ENCODE peak calls at places on chromosomes 13 and 19, in eight cellular contexts. F, P, S, Z, R, Q, N and K are unnamed samples.

GRCh38 chr19:6970478-6970877 is 50.8 kb downstream of the MBD3L2B start:
- DNase-seq in S (no peak), N (no peak), F (no peak), R (no peak), Q (no peak), P (no peak), Z (no peak), K (no peak)

GRCh38 chr19:46700704-46701103 is 16.2 kb downstream of the PRKD2 start:
- DNase-seq in R (no peak), F (no peak), S (no peak), Z (no peak), Q (no peak), N (no peak), P (no peak), K (no peak)

GRCh38 chr13:22196777-22197176 is 525.9 kb downstream of the FGF9 start:
- DNase-seq in N (no peak), Z (no peak), F (no peak), S (no peak), Q (no peak), P (no peak), R (no peak), K (no peak)

GRCh38 chr19:4581381-4582111 is 22.1 kb upstream of the SEMA6B start:
- DNase-seq in P (peak), F (no peak), Q (no peak), Z (peak), N (no peak), R (peak), S (no peak), K (peak)

GRCh38 chr13:28181413-28181812 is 43.1 kb downstream of the PAN3 start:
- DNase-seq in F (no peak), P (peak), S (no peak), R (peak), Z (no peak), N (no peak), Q (peak), K (no peak)

GRCh38 chr19:13302521-13303270 is 152.5 kb downstream of the IER2 start:
- DNase-seq in Q (no peak), F (no peak), Z (peak), R (no peak), P (no peak), N (no peak), S (no peak), K (no peak)

GRCh38 chr13:101552286-101552685 is 99.8 kb downstream of the ITGBL1 start:
- DNase-seq in Z (no peak), F (no peak), Q (no peak), S (no peak), P (no peak), N (no peak), R (no peak), K (no peak)

GRCh38 chr13:51125495-51126226 is 14.6 kb upstream of the C13orf42 start:
- DNase-seq in S (no peak), Z (peak), R (peak), Q (peak), F (no peak), N (no peak), P (peak), K (peak)

GRCh38 chr19:10562609-10563008 is 3.2 kb downstream of the KRI1 start:
- DNase-seq in Z (no peak), R (no peak), P (no peak), S (no peak), F (no peak), N (no peak), Q (no peak), K (no peak)

DNA sequence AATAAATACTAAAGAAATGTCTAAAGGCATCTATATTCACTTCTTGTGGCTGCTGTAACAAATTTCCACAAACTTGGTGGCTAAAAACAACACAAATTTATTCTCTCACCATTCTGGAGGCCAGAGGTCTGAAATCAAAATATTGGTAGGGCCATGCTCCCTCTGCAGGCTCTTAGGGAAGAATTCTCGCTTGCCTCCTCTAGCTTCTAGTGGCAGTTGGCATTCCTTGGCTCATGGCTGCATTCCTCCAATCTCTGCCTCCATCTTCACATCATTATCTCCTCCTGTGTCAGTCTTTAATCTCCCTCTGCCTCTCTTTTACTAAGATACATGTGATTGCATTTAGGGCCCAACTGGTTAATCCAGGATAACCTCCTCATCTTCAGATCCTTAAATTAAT is 54.1 kb upstream of the RFXAP start:
- DNase-seq in P (no peak), S (no peak), Q (no peak), Z (no peak), N (no peak), R (no peak), F (no peak), K (no peak)
- TF ChIP-seq CTCF in P (no peak), S (no peak), Q (no peak), Z (no peak), N (no peak), R (no peak), F (no peak), K (no peak)

GRCh38 chr19:279231-279630 is 12.0 kb downstream of the PLPP2 start:
- DNase-seq in Z (no peak), Q (no peak), P (no peak), S (no peak), F (no peak), N (no peak), R (no peak), K (no peak)
- H3K4me3 ChIP-seq in Z (no peak), Q (no peak), P (no peak), S (no peak), F (no peak), N (no peak), R (no peak), K (no peak)

GRCh38 chr13:26624572-26624971 is 67.1 kb downstream of the WASF3 start:
- DNase-seq in Z (no peak), R (no peak), N (no peak), P (no peak), S (no peak), F (no peak), Q (no peak), K (no peak)

GRCh38 chr13:26629260-26629659 is 71.8 kb downstream of the WASF3 start:
- DNase-seq in S (no peak), F (no peak), R (no peak), N (no peak), Z (no peak), P (no peak), Q (peak), K (no peak)

GRCh38 chr13:26623125-26623524 is 65.6 kb downstream of the WASF3 start:
- DNase-seq in S (no peak), Z (no peak), F (no peak), R (no peak), P (no peak), N (no peak), Q (no peak), K (no peak)

GRCh38 chr13:26628706-26629105 is 71.2 kb downstream of the WASF3 start:
- DNase-seq in F (no peak), P (peak), Q (peak), S (no peak), R (peak), N (no peak), Z (peak), K (no peak)
- TF ChIP-seq CTCF in F (peak), P (peak), Q (peak), S (no peak), R (peak), N (no peak), Z (peak), K (peak)

GRCh38 chr19:51365211-51366049 is 758 bp downstream of the ETFB start:
- DNase-seq in R (peak), N (no peak), Z (no peak), S (no peak), Q (peak), P (peak), F (no peak), K (no peak)

GRCh38 chr19:51361228-51361627 is 5.0 kb downstream of the ETFB start:
- DNase-seq in N (no peak), Q (no peak), Z (no peak), F (no peak), P (no peak), S (no peak), R (no peak), K (no peak)

GRCh38 chr19:51366999-51367564 is 894 bp upstream of the ETFB start:
- DNase-seq in Q (peak), R (no peak), F (no peak), P (no peak), N (no peak), S (no peak), Z (no peak), K (no peak)

GRCh38 chr19:51366050-51366998 is at the start of gene ETFB:
- DNase-seq in P (peak), F (peak), S (peak), R (peak), Z (peak), N (peak), Q (peak), K (peak)

DNA sequence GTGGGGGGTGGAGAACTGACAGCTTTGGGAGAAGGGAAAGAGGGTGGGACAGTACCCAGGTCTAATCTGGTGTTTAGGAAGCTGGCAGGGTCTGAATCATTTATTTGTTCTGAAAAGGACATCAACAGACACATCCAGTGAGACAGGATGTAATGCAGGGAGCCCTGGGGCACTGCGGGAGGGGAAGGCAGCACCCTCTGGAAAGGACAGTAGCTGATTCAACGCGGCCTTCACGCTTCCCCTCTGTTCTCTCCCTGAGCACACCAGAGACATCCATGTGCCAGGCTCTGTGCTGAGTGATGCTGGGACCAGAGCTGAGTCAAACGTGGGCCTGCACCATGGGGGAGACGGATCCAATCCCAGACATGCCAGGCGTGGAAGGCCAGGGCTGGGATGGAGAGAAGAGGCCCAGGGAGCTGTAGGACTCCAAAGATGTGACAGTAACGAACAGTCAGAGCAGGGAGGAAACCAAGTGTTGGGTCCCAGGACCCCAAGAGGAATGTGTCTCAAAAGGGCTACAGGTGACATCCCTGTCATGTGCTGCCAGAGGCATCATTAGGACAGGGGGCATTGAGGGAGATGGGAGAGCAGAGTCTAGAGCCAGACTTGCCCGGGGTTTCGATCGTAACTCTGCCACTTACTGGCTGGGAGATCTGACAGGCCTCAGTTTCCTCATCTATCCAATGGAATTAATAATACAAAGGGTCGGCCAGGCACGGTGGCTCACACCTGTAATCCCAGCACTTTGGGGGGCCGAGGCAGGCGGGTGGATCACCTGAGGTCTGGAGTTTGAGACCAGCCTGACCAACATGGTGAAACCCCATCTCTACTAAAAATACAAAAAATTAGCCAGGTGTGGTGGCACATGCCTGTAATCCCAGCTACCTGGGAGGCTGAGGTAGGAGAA is 1.7 kb downstream of the ETFB start:
- DNase-seq in Z (no peak), S (no peak), Q (peak), R (peak), F (no peak), P (peak), N (no peak), K (no peak)
- H3K4me3 ChIP-seq in Z (no peak), S (no peak), Q (no peak), R (no peak), F (no peak), P (no peak), N (no peak), K (no peak)

GRCh38 chr13:42363941-42364612 is 92.1 kb downstream of the AKAP11 start:
- DNase-seq in Z (no peak), S (no peak), Q (peak), N (no peak), P (peak), R (peak), F (no peak), K (no peak)
- TF ChIP-seq CTCF in Z (no peak), S (no peak), Q (no peak), N (no peak), P (peak), R (peak), F (no peak), K (no peak)

DNA sequence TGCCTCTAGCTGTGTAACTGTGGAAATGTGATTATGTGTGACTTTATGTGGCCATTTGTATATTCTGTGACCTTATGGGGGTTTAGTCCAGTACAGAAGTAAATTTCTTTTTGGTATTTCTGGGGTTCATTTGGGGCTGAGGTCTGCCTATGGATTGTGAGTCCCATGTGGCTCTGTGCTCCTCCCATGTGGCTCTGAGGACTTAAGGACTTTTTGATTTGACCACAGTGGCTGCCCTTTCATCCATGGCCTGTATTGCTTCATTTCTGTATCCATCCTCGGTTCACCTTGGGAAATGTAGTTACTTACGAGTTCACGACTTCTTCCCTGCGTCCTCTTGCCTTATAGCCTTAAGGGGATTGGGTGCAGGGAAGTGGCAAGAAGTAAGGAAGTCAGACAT is 1.0 kb downstream of the ZNF420 start:
- DNase-seq in Q (no peak), R (no peak), N (no peak), P (peak), S (no peak), F (no peak), Z (peak), K (no peak)
- H3K4me3 ChIP-seq in Q (peak), R (peak), N (peak), P (peak), S (peak), F (peak), Z (peak), K (peak)

GRCh38 chr13:91079190-91079589 is 268.3 kb upstream of the MIR17HG start:
- DNase-seq in N (no peak), R (no peak), S (no peak), Q (no peak), Z (no peak), P (no peak), F (no peak), K (no peak)

GRCh38 chr13:91072511-91072910 is 275.0 kb upstream of the MIR17HG start:
- DNase-seq in R (no peak), P (no peak), S (no peak), Q (no peak), Z (no peak), F (no peak), N (no peak), K (no peak)

DNA sequence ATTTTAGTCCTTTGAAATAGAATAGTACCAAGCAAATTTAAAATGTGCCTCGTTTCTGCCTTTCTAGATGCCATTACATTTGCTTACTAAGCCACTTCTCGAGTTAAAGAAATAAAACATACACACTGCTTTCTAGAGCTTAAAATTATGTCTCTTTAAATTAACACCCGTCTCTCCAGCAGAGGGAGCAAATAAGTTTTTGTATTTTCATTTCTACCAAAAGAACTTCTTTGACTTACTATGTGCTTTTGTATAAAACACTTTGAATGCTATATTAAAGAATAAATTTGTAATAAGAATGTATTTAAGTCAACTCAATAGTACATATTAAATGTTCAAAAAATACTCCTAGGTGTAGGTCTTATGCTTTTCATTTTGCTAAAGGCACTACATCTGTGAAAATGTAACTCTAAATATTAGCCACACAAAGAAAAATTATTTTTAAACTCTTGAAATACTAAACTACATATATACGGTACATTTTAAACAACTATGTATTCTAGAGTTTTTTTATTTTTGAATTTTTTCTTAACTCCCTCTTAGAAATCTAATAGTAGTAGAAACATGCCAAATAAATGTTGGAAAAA is 269.3 kb upstream of the MIR17HG start:
- DNase-seq in F (no peak), S (no peak), Z (peak), Q (peak), P (no peak), R (peak), N (no peak), K (peak)
- TF ChIP-seq CTCF in F (peak), S (no peak), Z (peak), Q (peak), P (peak), R (no peak), N (no peak), K (peak)